ENCODE peak calls at places on chromosomes 1 and 21, in six cellular contexts. One of them, this sample, is unnamed. For H3K4me1, the result is how much of the 10 kb centered on the place peaks cover.

GRCh38 chr1:228953207-228953606 is 217.9 kb downstream of the RHOU start:
- DNase-seq in K562: no peak
- DNase-seq in fibroblast of lung: no peak
- DNase-seq in PC-3: no peak
- DNase-seq in GM23248: no peak
- DNase-seq in neural progenitor cell: no peak
- DNase-seq in this sample: no peak

GRCh38 chr1:225366552-225366951 is 61.3 kb downstream of the LBR start:
- DNase-seq in K562: no peak
- DNase-seq in fibroblast of lung: no peak
- DNase-seq in PC-3: no peak
- DNase-seq in GM23248: no peak
- DNase-seq in neural progenitor cell: no peak
- DNase-seq in this sample: no peak

GRCh38 chr1:219298581-219299148 is 125.0 kb downstream of the LYPLAL1 start:
- DNase-seq in K562: no peak
- DNase-seq in fibroblast of lung: no peak
- DNase-seq in PC-3: no peak
- DNase-seq in GM23248: peak
- DNase-seq in neural progenitor cell: no peak
- DNase-seq in this sample: peak

GRCh38 chr21:31184462-31184861 is 146.2 kb upstream of the KRTAP19-8 start:
- DNase-seq in K562: no peak
- DNase-seq in fibroblast of lung: no peak
- DNase-seq in PC-3: no peak
- DNase-seq in GM23248: no peak
- DNase-seq in neural progenitor cell: no peak
- DNase-seq in this sample: no peak

GRCh38 chr1:94962745-94963265 is 35.9 kb upstream of the CNN3 start:
- DNase-seq in K562: peak
- DNase-seq in fibroblast of lung: peak
- DNase-seq in PC-3: peak
- DNase-seq in GM23248: peak
- DNase-seq in neural progenitor cell: no peak
- DNase-seq in this sample: peak

GRCh38 chr1:94236630-94237290 is 624 bp downstream of the ARHGAP29 start:
- DNase-seq in K562: no peak
- DNase-seq in fibroblast of lung: peak
- DNase-seq in PC-3: peak
- DNase-seq in GM23248: peak
- DNase-seq in neural progenitor cell: peak
- DNase-seq in this sample: peak

GRCh38 chr21:31846690-31847089 is 26.1 kb upstream of the HUNK start:
- DNase-seq in K562: no peak
- DNase-seq in fibroblast of lung: no peak
- DNase-seq in PC-3: no peak
- DNase-seq in GM23248: no peak
- DNase-seq in neural progenitor cell: no peak
- DNase-seq in this sample: no peak

GRCh38 chr1:227428803-227429202 is 110.5 kb upstream of the CDC42BPA start:
- DNase-seq in K562: no peak
- DNase-seq in fibroblast of lung: peak
- DNase-seq in PC-3: peak
- DNase-seq in GM23248: no peak
- DNase-seq in neural progenitor cell: no peak
- DNase-seq in this sample: no peak

GRCh38 chr1:224287714-224288113 is 42.3 kb downstream of the NVL start:
- DNase-seq in K562: no peak
- DNase-seq in fibroblast of lung: no peak
- DNase-seq in PC-3: no peak
- DNase-seq in GM23248: no peak
- DNase-seq in neural progenitor cell: peak
- DNase-seq in this sample: no peak

GRCh38 chr1:170680428-170680827 is 16.5 kb downstream of the PRRX1 start:
- DNase-seq in K562: no peak
- DNase-seq in fibroblast of lung: peak
- DNase-seq in PC-3: no peak
- DNase-seq in GM23248: peak
- DNase-seq in neural progenitor cell: no peak
- DNase-seq in this sample: peak

GRCh38 chr1:208166340-208167138 is 77.6 kb downstream of the PLXNA2 start:
- DNase-seq in K562: no peak
- DNase-seq in fibroblast of lung: no peak
- DNase-seq in PC-3: no peak
- DNase-seq in GM23248: no peak
- DNase-seq in neural progenitor cell: no peak
- DNase-seq in this sample: no peak

GRCh38 chr1:234256359-234256758 is 116.9 kb upstream of the COA6 start:
- DNase-seq in K562: no peak
- DNase-seq in fibroblast of lung: no peak
- DNase-seq in PC-3: no peak
- DNase-seq in GM23248: peak
- DNase-seq in neural progenitor cell: no peak
- DNase-seq in this sample: no peak

GRCh38 chr21:32817206-32817605 is 45.7 kb upstream of the PAXBP1 start:
- DNase-seq in K562: no peak
- DNase-seq in fibroblast of lung: no peak
- DNase-seq in PC-3: no peak
- DNase-seq in GM23248: no peak
- DNase-seq in neural progenitor cell: no peak
- DNase-seq in this sample: no peak

GRCh38 chr1:155513300-155513926 is 49.2 kb downstream of the ASH1L start:
- DNase-seq in K562: no peak
- DNase-seq in fibroblast of lung: peak
- DNase-seq in PC-3: peak
- DNase-seq in GM23248: peak
- DNase-seq in neural progenitor cell: no peak
- DNase-seq in this sample: peak

GRCh38 chr1:178275083-178275482 is 181.2 kb downstream of the RASAL2 start:
- DNase-seq in K562: no peak
- DNase-seq in fibroblast of lung: no peak
- DNase-seq in PC-3: no peak
- DNase-seq in GM23248: peak
- DNase-seq in neural progenitor cell: no peak
- DNase-seq in this sample: no peak

GRCh38 chr1:183887826-183888819 is 83.2 kb downstream of the RGL1 start:
- DNase-seq in K562: no peak
- DNase-seq in fibroblast of lung: no peak
- DNase-seq in PC-3: peak
- DNase-seq in GM23248: no peak
- DNase-seq in neural progenitor cell: no peak
- DNase-seq in this sample: no peak

GRCh38 chr1:93980320-93980744 is 71.1 kb upstream of the GCLM start:
- DNase-seq in K562: peak
- DNase-seq in fibroblast of lung: no peak
- DNase-seq in PC-3: peak
- DNase-seq in GM23248: no peak
- DNase-seq in neural progenitor cell: peak
- DNase-seq in this sample: peak

GRCh38 chr1:158035976-158036583 is 42.6 kb downstream of the KIRREL1 start:
- DNase-seq in K562: peak
- DNase-seq in fibroblast of lung: peak
- DNase-seq in PC-3: peak
- DNase-seq in GM23248: peak
- DNase-seq in neural progenitor cell: peak
- DNase-seq in this sample: peak

GRCh38 chr1:184608990-184609389 is 145.7 kb downstream of the EDEM3 start:
- DNase-seq in K562: no peak
- DNase-seq in fibroblast of lung: no peak
- DNase-seq in PC-3: no peak
- DNase-seq in GM23248: no peak
- DNase-seq in neural progenitor cell: no peak
- DNase-seq in this sample: no peak

GRCh38 chr21:15423676-15424445 is 305.9 kb upstream of the USP25 start:
- DNase-seq in K562: no peak
- DNase-seq in fibroblast of lung: no peak
- DNase-seq in PC-3: no peak
- DNase-seq in GM23248: no peak
- DNase-seq in neural progenitor cell: peak
- DNase-seq in this sample: no peak

GRCh38 chr1:226863446-226863845 is 7.0 kb upstream of the PSEN2 start:
- DNase-seq in K562: no peak
- DNase-seq in fibroblast of lung: peak
- DNase-seq in PC-3: peak
- DNase-seq in GM23248: peak
- DNase-seq in neural progenitor cell: no peak
- DNase-seq in this sample: peak

GRCh38 chr1:58251415-58252073 is 295.0 kb downstream of the OMA1 start:
- DNase-seq in K562: peak
- DNase-seq in fibroblast of lung: no peak
- DNase-seq in PC-3: peak
- DNase-seq in GM23248: peak
- DNase-seq in neural progenitor cell: peak
- DNase-seq in this sample: no peak

GRCh38 chr1:103198076-103198475 is 89.8 kb upstream of the COL11A1 start:
- DNase-seq in K562: no peak
- DNase-seq in fibroblast of lung: no peak
- DNase-seq in PC-3: no peak
- DNase-seq in GM23248: no peak
- DNase-seq in neural progenitor cell: no peak
- DNase-seq in this sample: no peak

GRCh38 chr1:163131981-163132380 is 62.8 kb downstream of the RGS4 start:
- DNase-seq in K562: no peak
- DNase-seq in fibroblast of lung: no peak
- DNase-seq in PC-3: no peak
- DNase-seq in GM23248: no peak
- DNase-seq in neural progenitor cell: no peak
- DNase-seq in this sample: no peak

GRCh38 chr1:178566187-178566586 is 53.3 kb downstream of the TEX35 start:
- DNase-seq in K562: no peak
- DNase-seq in fibroblast of lung: no peak
- DNase-seq in PC-3: no peak
- DNase-seq in GM23248: peak
- DNase-seq in neural progenitor cell: no peak
- DNase-seq in this sample: no peak

GRCh38 chr1:200179781-200180160 is 152.3 kb downstream of the NR5A2 start:
- DNase-seq in K562: no peak
- DNase-seq in fibroblast of lung: no peak
- DNase-seq in PC-3: no peak
- DNase-seq in GM23248: peak
- DNase-seq in neural progenitor cell: no peak
- DNase-seq in this sample: no peak

GRCh38 chr1:211196880-211197279 is 62.3 kb upstream of the RCOR3 start:
- DNase-seq in K562: no peak
- DNase-seq in fibroblast of lung: no peak
- DNase-seq in PC-3: peak
- DNase-seq in GM23248: no peak
- DNase-seq in neural progenitor cell: no peak
- DNase-seq in this sample: no peak

GRCh38 chr1:8866792-8867415 is 11.6 kb downstream of the ENO1 start:
- DNase-seq in K562: no peak
- DNase-seq in fibroblast of lung: no peak
- DNase-seq in PC-3: no peak
- DNase-seq in GM23248: peak
- DNase-seq in neural progenitor cell: no peak
- DNase-seq in this sample: no peak
- H3K4me1 ChIP-seq in K562: under half
- H3K4me1 ChIP-seq in fibroblast of lung: under half
- H3K4me1 ChIP-seq in PC-3: under half
- H3K4me1 ChIP-seq in GM23248: under half
- H3K4me1 ChIP-seq in neural progenitor cell: under half
- H3K4me1 ChIP-seq in this sample: under half

GRCh38 chr1:64537942-64538341 is 68.0 kb downstream of the CACHD1 start:
- DNase-seq in K562: no peak
- DNase-seq in fibroblast of lung: no peak
- DNase-seq in PC-3: no peak
- DNase-seq in GM23248: no peak
- DNase-seq in neural progenitor cell: no peak
- DNase-seq in this sample: no peak
- H3K9ac ChIP-seq in K562: no peak
- H3K9ac ChIP-seq in fibroblast of lung: no peak
- H3K9ac ChIP-seq in PC-3: no peak
- H3K9ac ChIP-seq in GM23248: no peak
- H3K9ac ChIP-seq in neural progenitor cell: no peak
- H3K9ac ChIP-seq in this sample: no peak

DNA sequence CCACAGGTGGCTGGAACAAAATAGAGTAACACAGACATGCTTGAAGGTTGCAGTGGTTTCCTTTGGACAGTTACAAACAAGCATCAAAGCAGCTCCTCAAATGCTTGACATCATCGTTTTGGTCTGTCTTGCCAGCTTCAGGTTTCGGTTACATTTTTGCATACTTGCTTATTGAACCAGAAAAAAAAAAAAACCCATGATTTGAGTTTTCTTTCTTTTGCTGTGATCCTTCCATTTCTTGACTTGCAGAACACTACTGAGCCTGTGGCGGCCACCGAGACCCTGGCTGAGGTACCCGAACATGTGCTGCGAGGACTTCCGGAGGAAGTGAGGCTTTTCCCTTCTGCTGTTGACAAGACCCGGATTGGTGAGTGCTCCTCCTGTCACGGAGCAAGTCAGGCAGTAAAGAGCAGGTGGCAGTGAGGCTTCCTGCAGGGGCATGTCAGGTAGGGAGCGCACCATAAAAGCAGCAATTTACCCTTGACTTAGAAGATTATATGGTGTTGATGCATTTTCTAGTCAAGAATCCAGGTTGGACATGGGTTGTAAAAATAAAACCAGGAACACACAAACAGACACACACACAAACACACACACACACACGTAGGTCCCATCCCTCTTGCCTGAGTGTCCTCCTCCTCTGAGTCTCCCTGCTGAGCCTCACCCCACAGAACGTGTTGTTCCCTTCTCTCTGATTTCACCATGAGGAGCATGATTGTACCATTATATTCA is 30.9 kb downstream of the PRDM2 start:
- DNase-seq in K562: peak
- DNase-seq in fibroblast of lung: no peak
- DNase-seq in PC-3: no peak
- DNase-seq in GM23248: no peak
- DNase-seq in neural progenitor cell: no peak
- DNase-seq in this sample: peak
- H3K4me3 ChIP-seq in K562: no peak
- H3K4me3 ChIP-seq in fibroblast of lung: no peak
- H3K4me3 ChIP-seq in PC-3: no peak
- H3K4me3 ChIP-seq in GM23248: no peak
- H3K4me3 ChIP-seq in neural progenitor cell: no peak
- H3K4me3 ChIP-seq in this sample: peak

DNA sequence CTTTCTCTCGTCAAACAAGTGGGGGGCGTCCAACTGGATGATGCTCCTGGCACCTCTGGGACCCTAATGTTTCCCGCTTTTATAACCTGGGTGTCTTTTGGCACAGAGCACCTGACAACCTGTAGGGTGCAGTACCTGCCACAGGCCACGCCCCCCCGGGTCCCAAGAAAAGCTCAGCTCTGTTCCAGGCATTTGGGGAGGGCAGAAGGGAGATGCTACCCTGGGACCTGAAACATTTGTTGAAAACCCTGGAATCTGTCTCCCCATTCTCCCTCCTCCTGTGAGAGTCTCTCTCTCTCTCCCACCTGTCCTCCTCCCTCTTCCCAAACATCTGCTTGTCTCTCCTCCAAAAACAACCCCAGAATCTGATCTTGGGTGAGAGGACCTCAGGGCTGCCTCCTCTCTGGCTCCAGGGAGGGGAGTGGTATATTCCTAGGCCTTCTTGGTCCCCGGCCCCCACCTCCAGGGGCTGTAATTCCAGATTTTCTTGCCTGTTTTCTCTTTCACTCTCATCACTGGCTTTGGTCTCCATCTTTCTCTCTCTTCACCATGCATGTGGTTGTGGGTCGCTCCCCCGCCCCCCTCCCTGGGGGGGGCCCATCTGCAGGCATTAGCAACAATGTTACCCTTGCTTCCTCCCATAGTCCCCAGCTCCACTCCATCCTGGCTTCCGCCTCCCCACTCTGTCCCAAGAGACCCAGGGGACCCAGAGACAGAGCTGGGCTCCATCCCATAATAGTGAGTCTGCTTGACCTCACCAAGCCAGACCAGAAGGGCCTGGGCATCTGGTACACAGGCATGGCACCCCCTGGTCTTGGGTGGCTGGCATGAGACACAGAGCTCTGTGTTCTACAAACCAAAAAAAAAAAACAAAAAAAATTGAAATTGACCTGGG is 4.1 kb downstream of the AHDC1 start:
- DNase-seq in K562: peak
- DNase-seq in fibroblast of lung: no peak
- DNase-seq in PC-3: peak
- DNase-seq in GM23248: no peak
- DNase-seq in neural progenitor cell: no peak
- DNase-seq in this sample: no peak
- H3K4me1 ChIP-seq in K562: half or more
- H3K4me1 ChIP-seq in fibroblast of lung: under half
- H3K4me1 ChIP-seq in PC-3: under half
- H3K4me1 ChIP-seq in GM23248: half or more
- H3K4me1 ChIP-seq in neural progenitor cell: half or more
- H3K4me1 ChIP-seq in this sample: half or more

This sample was measured in adipocyte.